ENCODE peak calls at places on chromosomes 11 and 22, in seven cellular contexts. One of them, this sample, is unnamed.

GRCh38 chr11:113241190-113242051 is 73.0 kb upstream of the TTC12 start:
- DNase-seq in AG09309: no peak
- DNase-seq in uterus: no peak
- DNase-seq in foreskin fibroblast: peak; percentile 59
- DNase-seq in astrocyte of the cerebellum: no peak
- DNase-seq in SK-N-SH: peak; percentile 38
- DNase-seq in endothelial cell: no peak
- DNase-seq in this sample: no peak

GRCh38 chr11:20555783-20556182 is 43.6 kb upstream of the SLC6A5 start:
- DNase-seq in uterus: no peak
- DNase-seq in AG09309: no peak
- DNase-seq in astrocyte of the cerebellum: no peak
- DNase-seq in foreskin fibroblast: no peak
- DNase-seq in SK-N-SH: no peak
- DNase-seq in endothelial cell: no peak
- DNase-seq in this sample: no peak

GRCh38 chr11:59545179-59546020 is 34.1 kb downstream of the OR4D9 start:
- DNase-seq in endothelial cell: no peak
- DNase-seq in AG09309: no peak
- DNase-seq in astrocyte of the cerebellum: no peak
- DNase-seq in SK-N-SH: no peak
- DNase-seq in uterus: no peak
- DNase-seq in foreskin fibroblast: peak; percentile 55
- DNase-seq in this sample: no peak

GRCh38 chr22:42949159-42949558 is 65.8 kb downstream of the PACSIN2 start:
- DNase-seq in AG09309: no peak
- DNase-seq in SK-N-SH: no peak
- DNase-seq in uterus: no peak
- DNase-seq in endothelial cell: no peak
- DNase-seq in foreskin fibroblast: peak; percentile 74
- DNase-seq in astrocyte of the cerebellum: no peak
- DNase-seq in this sample: no peak

GRCh38 chr22:23085785-23086184 is 15.5 kb downstream of the GNAZ start:
- DNase-seq in uterus: no peak
- DNase-seq in endothelial cell: no peak
- DNase-seq in foreskin fibroblast: no peak
- DNase-seq in astrocyte of the cerebellum: no peak
- DNase-seq in AG09309: no peak
- DNase-seq in SK-N-SH: no peak
- DNase-seq in this sample: no peak

GRCh38 chr11:36617543-36617942 is 19.5 kb upstream of the RAG2 start:
- DNase-seq in astrocyte of the cerebellum: no peak
- DNase-seq in SK-N-SH: no peak
- DNase-seq in uterus: no peak
- DNase-seq in AG09309: no peak
- DNase-seq in endothelial cell: no peak
- DNase-seq in foreskin fibroblast: no peak
- DNase-seq in this sample: no peak

GRCh38 chr22:36145881-36146280 is 14.7 kb downstream of the APOL3 start:
- DNase-seq in SK-N-SH: no peak
- DNase-seq in astrocyte of the cerebellum: no peak
- DNase-seq in endothelial cell: no peak
- DNase-seq in AG09309: no peak
- DNase-seq in foreskin fibroblast: peak; percentile 60
- DNase-seq in uterus: no peak
- DNase-seq in this sample: no peak

GRCh38 chr22:26172389-26172990 is 3.2 kb downstream of the SEZ6L start:
- DNase-seq in astrocyte of the cerebellum: no peak
- DNase-seq in uterus: no peak
- DNase-seq in endothelial cell: peak; percentile 74
- DNase-seq in SK-N-SH: peak; percentile 61
- DNase-seq in foreskin fibroblast: peak; percentile 45
- DNase-seq in AG09309: no peak
- DNase-seq in this sample: peak; percentile 1

GRCh38 chr11:95165638-95166037 is 65.4 kb downstream of the SESN3 start:
- DNase-seq in AG09309: no peak
- DNase-seq in foreskin fibroblast: no peak
- DNase-seq in astrocyte of the cerebellum: no peak
- DNase-seq in endothelial cell: no peak
- DNase-seq in SK-N-SH: no peak
- DNase-seq in uterus: no peak
- DNase-seq in this sample: no peak

GRCh38 chr22:22750335-22751042 is 106.1 kb downstream of the GGTLC2 start:
- DNase-seq in foreskin fibroblast: no peak
- DNase-seq in endothelial cell: no peak
- DNase-seq in SK-N-SH: no peak
- DNase-seq in astrocyte of the cerebellum: no peak
- DNase-seq in AG09309: no peak
- DNase-seq in uterus: no peak
- DNase-seq in this sample: no peak

GRCh38 chr11:110571286-110571685 is 141.0 kb downstream of the ARHGAP20 start:
- DNase-seq in endothelial cell: no peak
- DNase-seq in AG09309: no peak
- DNase-seq in uterus: no peak
- DNase-seq in SK-N-SH: no peak
- DNase-seq in astrocyte of the cerebellum: no peak
- DNase-seq in foreskin fibroblast: no peak
- DNase-seq in this sample: no peak

GRCh38 chr11:110573411-110573810 is 138.8 kb downstream of the ARHGAP20 start:
- DNase-seq in SK-N-SH: no peak
- DNase-seq in endothelial cell: no peak
- DNase-seq in uterus: no peak
- DNase-seq in astrocyte of the cerebellum: no peak
- DNase-seq in foreskin fibroblast: peak; percentile 9
- DNase-seq in AG09309: no peak
- DNase-seq in this sample: no peak
- TF ChIP-seq CTCF in SK-N-SH: no peak
- TF ChIP-seq CTCF in endothelial cell: no peak
- TF ChIP-seq CTCF in uterus: no peak
- TF ChIP-seq CTCF in astrocyte of the cerebellum: no peak
- TF ChIP-seq CTCF in foreskin fibroblast: no peak
- TF ChIP-seq CTCF in AG09309: no peak
- TF ChIP-seq CTCF in this sample: no peak

GRCh38 chr11:61949169-61950034 is 749 bp upstream of the BEST1 start:
- DNase-seq in foreskin fibroblast: peak; percentile 96
- DNase-seq in AG09309: peak; percentile 97
- DNase-seq in SK-N-SH: peak; percentile 93
- DNase-seq in astrocyte of the cerebellum: peak; percentile 49
- DNase-seq in uterus: peak; percentile 95
- DNase-seq in endothelial cell: no peak
- DNase-seq in this sample: no peak
- TF ChIP-seq CTCF in foreskin fibroblast: no peak
- TF ChIP-seq CTCF in AG09309: no peak
- TF ChIP-seq CTCF in SK-N-SH: no peak
- TF ChIP-seq CTCF in astrocyte of the cerebellum: no peak
- TF ChIP-seq CTCF in uterus: no peak
- TF ChIP-seq CTCF in endothelial cell: no peak
- TF ChIP-seq CTCF in this sample: no peak

GRCh38 chr11:120181446-120181992 is 29.3 kb upstream of the OAF start:
- DNase-seq in uterus: peak; percentile 13
- DNase-seq in AG09309: no peak
- DNase-seq in astrocyte of the cerebellum: no peak
- DNase-seq in foreskin fibroblast: no peak
- DNase-seq in endothelial cell: no peak
- DNase-seq in SK-N-SH: no peak
- DNase-seq in this sample: no peak

GRCh38 chr11:120182357-120182756 is 28.5 kb upstream of the OAF start:
- DNase-seq in SK-N-SH: no peak
- DNase-seq in astrocyte of the cerebellum: no peak
- DNase-seq in AG09309: no peak
- DNase-seq in endothelial cell: no peak
- DNase-seq in foreskin fibroblast: no peak
- DNase-seq in uterus: no peak
- DNase-seq in this sample: no peak

GRCh38 chr11:120179071-120179672 is 31.7 kb upstream of the OAF start:
- DNase-seq in endothelial cell: no peak
- DNase-seq in uterus: peak; percentile 32
- DNase-seq in foreskin fibroblast: no peak
- DNase-seq in astrocyte of the cerebellum: no peak
- DNase-seq in SK-N-SH: no peak
- DNase-seq in AG09309: no peak
- DNase-seq in this sample: no peak

GRCh38 chr11:120182790-120183491 is 27.9 kb upstream of the OAF start:
- DNase-seq in AG09309: no peak
- DNase-seq in SK-N-SH: no peak
- DNase-seq in foreskin fibroblast: peak; percentile 32
- DNase-seq in uterus: peak; percentile 39
- DNase-seq in astrocyte of the cerebellum: no peak
- DNase-seq in endothelial cell: peak; percentile 65
- DNase-seq in this sample: no peak

GRCh38 chr11:120180571-120181445 is 30.0 kb upstream of the OAF start:
- DNase-seq in endothelial cell: no peak
- DNase-seq in foreskin fibroblast: peak; percentile 37
- DNase-seq in SK-N-SH: no peak
- DNase-seq in AG09309: no peak
- DNase-seq in uterus: peak; percentile 48
- DNase-seq in astrocyte of the cerebellum: no peak
- DNase-seq in this sample: no peak
- TF ChIP-seq CTCF in endothelial cell: peak; percentile 23
- TF ChIP-seq CTCF in foreskin fibroblast: peak; percentile 22
- TF ChIP-seq CTCF in SK-N-SH: peak; percentile 38
- TF ChIP-seq CTCF in AG09309: peak; percentile 48
- TF ChIP-seq CTCF in uterus: no peak
- TF ChIP-seq CTCF in astrocyte of the cerebellum: peak; percentile 23
- TF ChIP-seq CTCF in this sample: peak; percentile 47

GRCh38 chr11:134764367-134764766 is 352.3 kb upstream of the B3GAT1 start:
- DNase-seq in foreskin fibroblast: no peak
- DNase-seq in endothelial cell: no peak
- DNase-seq in AG09309: no peak
- DNase-seq in SK-N-SH: no peak
- DNase-seq in astrocyte of the cerebellum: no peak
- DNase-seq in uterus: no peak
- DNase-seq in this sample: no peak

GRCh38 chr11:134765565-134765964 is 353.5 kb upstream of the B3GAT1 start:
- DNase-seq in endothelial cell: no peak
- DNase-seq in foreskin fibroblast: no peak
- DNase-seq in SK-N-SH: no peak
- DNase-seq in AG09309: no peak
- DNase-seq in uterus: no peak
- DNase-seq in astrocyte of the cerebellum: no peak
- DNase-seq in this sample: no peak

GRCh38 chr11:134763030-134763388 is 351.0 kb upstream of the B3GAT1 start:
- DNase-seq in SK-N-SH: peak; percentile 36
- DNase-seq in uterus: no peak
- DNase-seq in astrocyte of the cerebellum: no peak
- DNase-seq in AG09309: no peak
- DNase-seq in foreskin fibroblast: no peak
- DNase-seq in endothelial cell: no peak
- DNase-seq in this sample: no peak

GRCh38 chr11:134762248-134763029 is 350.4 kb upstream of the B3GAT1 start:
- DNase-seq in SK-N-SH: no peak
- DNase-seq in foreskin fibroblast: no peak
- DNase-seq in uterus: no peak
- DNase-seq in astrocyte of the cerebellum: no peak
- DNase-seq in AG09309: no peak
- DNase-seq in endothelial cell: peak; percentile 15
- DNase-seq in this sample: no peak

DNA sequence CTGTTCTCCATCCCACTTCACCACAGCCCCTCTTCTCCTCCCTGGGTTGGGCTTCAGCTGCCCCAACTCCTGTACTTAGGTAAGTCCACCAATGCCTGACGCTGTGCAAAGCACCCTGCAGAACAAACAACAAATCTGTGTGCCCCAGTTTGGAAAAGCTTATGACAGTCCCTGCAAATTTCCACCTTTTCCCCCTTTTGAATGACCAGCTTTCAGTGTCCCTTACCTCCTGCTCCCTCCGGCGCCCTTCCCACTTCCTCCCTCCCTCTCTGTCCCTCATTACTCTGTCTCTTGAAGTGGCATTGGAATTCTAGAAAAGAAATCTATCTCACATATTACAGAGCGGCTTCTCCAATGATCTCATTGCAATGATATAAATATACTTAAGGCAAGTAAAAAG is 352.9 kb upstream of the B3GAT1 start:
- DNase-seq in astrocyte of the cerebellum: no peak
- DNase-seq in foreskin fibroblast: no peak
- DNase-seq in SK-N-SH: no peak
- DNase-seq in uterus: no peak
- DNase-seq in endothelial cell: no peak
- DNase-seq in AG09309: no peak
- DNase-seq in this sample: no peak
- TF ChIP-seq CTCF in astrocyte of the cerebellum: no peak
- TF ChIP-seq CTCF in foreskin fibroblast: no peak
- TF ChIP-seq CTCF in SK-N-SH: no peak
- TF ChIP-seq CTCF in uterus: no peak
- TF ChIP-seq CTCF in endothelial cell: no peak
- TF ChIP-seq CTCF in AG09309: no peak
- TF ChIP-seq CTCF in this sample: no peak

GRCh38 chr22:32780726-32781310 is 20.7 kb upstream of the TIMP3 start:
- DNase-seq in SK-N-SH: no peak
- DNase-seq in astrocyte of the cerebellum: no peak
- DNase-seq in AG09309: no peak
- DNase-seq in endothelial cell: no peak
- DNase-seq in foreskin fibroblast: no peak
- DNase-seq in uterus: no peak
- DNase-seq in this sample: no peak

GRCh38 chr22:32776800-32777199 is 24.7 kb upstream of the TIMP3 start:
- DNase-seq in endothelial cell: no peak
- DNase-seq in uterus: no peak
- DNase-seq in astrocyte of the cerebellum: no peak
- DNase-seq in foreskin fibroblast: peak; percentile 32
- DNase-seq in AG09309: no peak
- DNase-seq in SK-N-SH: no peak
- DNase-seq in this sample: no peak

GRCh38 chr22:32775957-32776356 is 25.5 kb upstream of the TIMP3 start:
- DNase-seq in uterus: no peak
- DNase-seq in astrocyte of the cerebellum: no peak
- DNase-seq in foreskin fibroblast: no peak
- DNase-seq in AG09309: no peak
- DNase-seq in endothelial cell: no peak
- DNase-seq in SK-N-SH: peak; percentile 43
- DNase-seq in this sample: no peak

GRCh38 chr22:32777997-32778396 is 23.5 kb upstream of the TIMP3 start:
- DNase-seq in astrocyte of the cerebellum: no peak
- DNase-seq in foreskin fibroblast: no peak
- DNase-seq in uterus: no peak
- DNase-seq in SK-N-SH: no peak
- DNase-seq in AG09309: no peak
- DNase-seq in endothelial cell: no peak
- DNase-seq in this sample: no peak

GRCh38 chr22:32776397-32776796 is 25.1 kb upstream of the TIMP3 start:
- DNase-seq in AG09309: no peak
- DNase-seq in uterus: no peak
- DNase-seq in endothelial cell: no peak
- DNase-seq in astrocyte of the cerebellum: no peak
- DNase-seq in foreskin fibroblast: no peak
- DNase-seq in SK-N-SH: no peak
- DNase-seq in this sample: no peak
- TF ChIP-seq CTCF in AG09309: no peak
- TF ChIP-seq CTCF in uterus: no peak
- TF ChIP-seq CTCF in endothelial cell: no peak
- TF ChIP-seq CTCF in astrocyte of the cerebellum: no peak
- TF ChIP-seq CTCF in foreskin fibroblast: no peak
- TF ChIP-seq CTCF in SK-N-SH: no peak
- TF ChIP-seq CTCF in this sample: no peak

GRCh38 chr22:17366830-17367229 is 2.4 kb upstream of the CECR2 start:
- DNase-seq in uterus: peak; percentile 22
- DNase-seq in AG09309: no peak
- DNase-seq in endothelial cell: peak; percentile 70
- DNase-seq in astrocyte of the cerebellum: no peak
- DNase-seq in foreskin fibroblast: no peak
- DNase-seq in SK-N-SH: peak; percentile 37
- DNase-seq in this sample: no peak
- TF ChIP-seq CTCF in uterus: peak; percentile 19
- TF ChIP-seq CTCF in AG09309: no peak
- TF ChIP-seq CTCF in endothelial cell: no peak
- TF ChIP-seq CTCF in astrocyte of the cerebellum: peak; percentile 14
- TF ChIP-seq CTCF in foreskin fibroblast: no peak
- TF ChIP-seq CTCF in SK-N-SH: no peak
- TF ChIP-seq CTCF in this sample: peak; percentile 27